ENCODE peak calls at places on chromosomes 2 and 18, in ten cellular contexts. Q is heart right ventricle, W is pancreas, U is psoas muscle, B is tibial artery, A is H9, H is testis, C is adipocyte, Z is gastrocnemius medialis, Y is right cardiac atrium. V is an unnamed sample. For H3K27me3 and H3K4me1, the result is how much of the 10 kb centered on the place peaks cover.

GRCh38 chr2:46377666-46378560 is 80.7 kb downstream of the EPAS1 start:
- DNase-seq in Q (no peak), W (no peak), U (no peak), B (no peak), A (peak), H (peak), C (no peak), Z (no peak), Y (no peak), V (no peak)

GRCh38 chr2:168495524-168495923 is 39.5 kb downstream of the CERS6 start:
- DNase-seq in Q (no peak), W (no peak), U (no peak), B (no peak), A (no peak), H (no peak), C (no peak), Z (no peak), Y (no peak), V (no peak)

GRCh38 chr2:171167352-171167997 is 6.8 kb upstream of the TLK1 start:
- DNase-seq in Q (no peak), W (no peak), U (no peak), B (no peak), A (no peak), H (no peak), C (no peak), Z (no peak), Y (no peak), V (no peak)

GRCh38 chr2:107681946-107682345 is 144.7 kb upstream of the RGPD4 start:
- DNase-seq in Q (no peak), W (no peak), U (peak), B (no peak), A (peak), H (no peak), C (no peak), Z (no peak), Y (no peak), V (no peak)

GRCh38 chr2:27771548-27772335 is at the start of gene MRPL33:
- DNase-seq in Q (peak), W (peak), U (peak), B (peak), A (peak), H (peak), C (peak), Z (peak), Y (peak), V (peak)

GRCh38 chr18:79454034-79454735 is 58.5 kb downstream of the NFATC1 start:
- DNase-seq in Q (peak), W (no peak), U (no peak), B (no peak), A (no peak), H (no peak), C (no peak), Z (no peak), Y (peak), V (no peak)

GRCh38 chr2:163173591-163173990 is 335.0 kb upstream of the KCNH7 start:
- DNase-seq in Q (no peak), W (no peak), U (no peak), B (no peak), A (no peak), H (no peak), C (no peak), Z (no peak), Y (no peak), V (no peak)

GRCh38 chr2:61543062-61543461 is 4.9 kb upstream of the XPO1 start:
- DNase-seq in Q (no peak), W (no peak), U (no peak), B (no peak), A (no peak), H (no peak), C (no peak), Z (no peak), Y (no peak), V (no peak)

GRCh38 chr2:62177392-62178026 is 18.4 kb upstream of the B3GNT2 start:
- DNase-seq in Q (no peak), W (no peak), U (no peak), B (no peak), A (no peak), H (no peak), C (no peak), Z (no peak), Y (no peak), V (no peak)

GRCh38 chr18:63057707-63058106 is 261.9 kb downstream of the BCL2 start:
- DNase-seq in Q (no peak), W (no peak), U (no peak), B (no peak), A (no peak), H (no peak), C (no peak), Z (no peak), Y (no peak), V (no peak)

GRCh38 chr2:223414646-223415045 is 187.5 kb downstream of the SCG2 start:
- DNase-seq in Q (peak), W (no peak), U (peak), B (peak), A (no peak), H (peak), C (peak), Z (no peak), Y (peak), V (no peak)

GRCh38 chr2:26268184-26268583 is 23.4 kb downstream of the HADHB start:
- DNase-seq in Q (no peak), W (no peak), U (no peak), B (no peak), A (no peak), H (no peak), C (peak), Z (no peak), Y (no peak), V (no peak)

GRCh38 chr2:74493546-74493945 is 5.9 kb downstream of the LBX2 start:
- DNase-seq in Q (no peak), W (no peak), U (no peak), B (no peak), A (no peak), H (no peak), C (no peak), Z (no peak), Y (no peak), V (no peak)

GRCh38 chr2:229270551-229271410 is at the start of gene PID1:
- DNase-seq in Q (peak), W (peak), U (peak), B (peak), A (peak), H (peak), C (peak), Z (no peak), Y (peak), V (no peak)

GRCh38 chr18:26574958-26575864 is 26.9 kb upstream of the KCTD1 start:
- DNase-seq in Q (peak), W (peak), U (peak), B (peak), A (peak), H (peak), C (peak), Z (peak), Y (peak), V (no peak)

GRCh38 chr2:7044253-7045250 is 127.3 kb downstream of the RNF144A start:
- DNase-seq in Q (peak), W (no peak), U (peak), B (peak), A (peak), H (peak), C (peak), Z (no peak), Y (peak), V (peak)

GRCh38 chr2:241935774-241936173 is 66.2 kb downstream of the RTP5 start:
- DNase-seq in Q (no peak), W (no peak), U (no peak), B (no peak), A (no peak), H (no peak), C (no peak), Z (no peak), Y (no peak), V (no peak)

GRCh38 chr2:46032996-46033395 is 264.2 kb upstream of the EPAS1 start:
- DNase-seq in Q (no peak), W (no peak), U (no peak), B (no peak), A (no peak), H (no peak), C (no peak), Z (no peak), Y (no peak), V (no peak)

GRCh38 chr2:175461839-175462238 is 280.3 kb upstream of the ATP5MC3 start:
- DNase-seq in Q (no peak), W (no peak), U (no peak), B (no peak), A (no peak), H (no peak), C (no peak), Z (no peak), Y (no peak), V (no peak)

GRCh38 chr2:215833531-215834162 is 179.7 kb downstream of the MREG start:
- DNase-seq in Q (no peak), W (no peak), U (no peak), B (no peak), A (no peak), H (no peak), C (peak), Z (no peak), Y (no peak), V (no peak)

GRCh38 chr2:235940330-235940729 is 227.9 kb downstream of the GBX2 start:
- DNase-seq in Q (peak), W (no peak), U (no peak), B (peak), A (no peak), H (no peak), C (peak), Z (no peak), Y (peak), V (no peak)

GRCh38 chr2:101988541-101988940 is 3.2 kb upstream of the IL1R2 start:
- DNase-seq in Q (no peak), W (no peak), U (no peak), B (no peak), A (no peak), H (no peak), C (no peak), Z (no peak), Y (no peak), V (no peak)
- H3K27me3 ChIP-seq in Q (under half), W (under half), U (under half), B (under half), A (under half), H (under half), C (under half), Z (under half), Y (under half), V (under half)

DNA sequence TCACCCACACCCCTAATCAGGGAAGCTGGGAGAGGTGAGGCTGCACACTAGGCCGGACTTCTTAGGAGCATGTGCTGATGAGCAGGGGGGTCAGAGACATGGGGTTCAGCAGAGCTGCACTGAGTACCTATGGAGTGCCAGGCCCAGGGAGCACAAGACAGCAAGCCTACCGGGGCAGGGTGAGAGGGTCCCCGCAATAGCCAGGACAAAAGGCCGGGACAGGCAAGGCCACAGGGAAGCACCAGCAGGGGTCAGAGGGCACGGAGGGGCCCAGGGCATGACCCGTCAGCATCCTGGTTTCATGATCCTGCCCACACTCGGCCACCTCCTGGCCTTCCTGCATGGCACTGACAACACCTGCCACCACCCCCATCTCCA is 73.5 kb downstream of the TNS1 start:
- DNase-seq in Q (no peak), W (no peak), U (no peak), B (no peak), A (no peak), H (no peak), C (no peak), Z (no peak), Y (peak), V (no peak)
- H3K4me1 ChIP-seq in Q (half or more), W (half or more), U (half or more), B (half or more), A (under half), H (half or more), C (half or more), Z (half or more), Y (half or more), V (under half)

DNA sequence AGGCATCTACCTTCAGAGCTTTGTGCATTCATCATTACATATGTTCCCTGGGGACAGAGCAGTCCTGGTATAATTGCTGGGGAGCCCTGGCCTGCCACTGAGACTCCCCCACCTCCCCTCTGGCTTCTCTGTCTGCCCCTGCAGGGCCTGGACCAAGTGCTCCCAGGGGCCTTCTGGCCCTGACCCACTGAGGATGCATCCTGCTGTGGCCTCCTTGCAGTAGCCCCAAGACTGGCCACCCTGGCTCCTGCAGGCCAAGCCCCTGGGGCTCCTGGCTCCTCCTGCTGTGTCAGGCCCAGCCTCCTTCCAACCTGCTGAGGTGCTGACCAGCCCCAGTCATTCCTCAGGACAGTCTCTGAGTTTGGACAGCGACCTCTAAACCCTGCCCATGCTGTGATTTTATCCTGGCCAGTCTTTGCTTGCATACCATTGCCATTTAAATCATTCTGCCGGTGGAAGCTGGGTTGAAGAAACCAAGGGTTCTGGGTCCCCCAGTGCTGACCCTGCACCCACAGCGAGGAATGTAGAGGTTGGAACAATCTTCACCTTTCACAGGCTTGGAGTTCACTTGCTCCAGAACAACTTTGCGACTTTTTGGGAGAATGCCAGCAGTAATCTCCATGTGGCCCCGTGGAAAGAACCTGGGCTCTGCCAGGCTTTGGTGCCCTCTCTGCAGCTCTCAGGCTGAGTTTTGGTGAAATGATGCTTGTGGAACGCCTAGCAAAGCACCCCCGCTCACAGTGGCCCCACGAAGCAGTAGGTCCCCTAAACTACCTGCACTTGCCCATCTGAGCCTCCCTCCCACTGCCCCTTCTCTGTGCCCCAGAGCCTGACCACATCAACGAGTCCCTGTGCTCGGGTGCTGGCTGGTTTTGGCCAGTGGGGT is 167.3 kb upstream of the GLI2 start:
- DNase-seq in Q (no peak), W (no peak), U (no peak), B (no peak), A (no peak), H (no peak), C (no peak), Z (no peak), Y (no peak), V (no peak)
- H3K27me3 ChIP-seq in Q (under half), W (under half), U (under half), B (under half), A (under half), H (under half), C (under half), Z (under half), Y (under half), V (under half)

GRCh38 chr18:36427369-36427768 is 129.9 kb downstream of the FHOD3 start:
- DNase-seq in Q (no peak), W (no peak), U (no peak), B (no peak), A (no peak), H (no peak), C (no peak), Z (no peak), Y (no peak), V (no peak)

GRCh38 chr18:36428431-36429029 is 131.0 kb downstream of the FHOD3 start:
- DNase-seq in Q (no peak), W (no peak), U (no peak), B (no peak), A (no peak), H (no peak), C (no peak), Z (no peak), Y (no peak), V (no peak)

GRCh38 chr18:36432880-36433279 is 135.4 kb downstream of the FHOD3 start:
- DNase-seq in Q (no peak), W (no peak), U (no peak), B (no peak), A (no peak), H (no peak), C (no peak), Z (no peak), Y (no peak), V (no peak)

GRCh38 chr18:36424741-36425142 is 127.2 kb downstream of the FHOD3 start:
- DNase-seq in Q (no peak), W (no peak), U (no peak), B (no peak), A (no peak), H (no peak), C (no peak), Z (no peak), Y (no peak), V (no peak)

GRCh38 chr18:36427831-36428230 is 130.3 kb downstream of the FHOD3 start:
- DNase-seq in Q (no peak), W (no peak), U (no peak), B (no peak), A (no peak), H (no peak), C (no peak), Z (no peak), Y (no peak), V (no peak)
- H3K4me1 ChIP-seq in Q (under half), W (under half), U (under half), B (under half), A (under half), H (under half), C (under half), Z (under half), Y (under half), V (under half)

GRCh38 chr2:109500910-109501309 is 112.9 kb downstream of the SEPTIN10 start:
- DNase-seq in Q (no peak), W (no peak), U (no peak), B (no peak), A (no peak), H (no peak), C (no peak), Z (no peak), Y (no peak), V (no peak)

GRCh38 chr2:109497911-109498870 is 115.6 kb downstream of the SEPTIN10 start:
- DNase-seq in Q (peak), W (no peak), U (no peak), B (no peak), A (no peak), H (no peak), C (no peak), Z (no peak), Y (peak), V (no peak)

GRCh38 chr2:109497447-109497846 is 116.3 kb downstream of the SEPTIN10 start:
- DNase-seq in Q (no peak), W (no peak), U (peak), B (no peak), A (no peak), H (no peak), C (peak), Z (peak), Y (no peak), V (no peak)

GRCh38 chr2:109499549-109499948 is 114.2 kb downstream of the SEPTIN10 start:
- DNase-seq in Q (no peak), W (no peak), U (no peak), B (no peak), A (no peak), H (no peak), C (no peak), Z (no peak), Y (no peak), V (no peak)

DNA sequence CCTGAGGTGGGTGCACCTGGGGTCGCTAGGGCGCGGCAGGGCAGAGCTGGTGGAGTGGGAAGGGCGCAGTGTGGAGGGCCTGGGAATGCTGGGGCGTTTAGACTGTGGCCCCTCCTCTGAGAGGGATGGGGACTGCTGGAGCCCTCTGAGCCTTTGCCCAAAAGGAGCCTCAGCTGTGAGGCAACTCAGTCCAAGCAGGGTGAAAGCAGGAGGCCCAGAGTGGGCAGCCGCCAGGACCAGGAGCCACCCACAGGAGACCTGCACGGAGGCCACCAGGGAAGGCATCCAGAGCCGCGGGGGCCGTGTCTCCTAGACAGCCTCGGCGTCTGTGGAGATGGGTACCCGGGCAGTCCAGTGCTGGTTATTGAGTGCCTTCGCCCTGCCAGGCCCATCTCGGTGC is 114.9 kb downstream of the SEPTIN10 start:
- DNase-seq in Q (no peak), W (no peak), U (no peak), B (no peak), A (no peak), H (no peak), C (no peak), Z (no peak), Y (no peak), V (no peak)
- H3K27me3 ChIP-seq in Q (under half), W (under half), U (under half), B (under half), A (under half), H (under half), C (under half), Z (under half), Y (under half), V (under half)

GRCh38 chr18:35463050-35463449 is 34.7 kb downstream of the INO80C start:
- DNase-seq in Q (no peak), W (no peak), U (no peak), B (no peak), A (no peak), H (no peak), C (no peak), Z (no peak), Y (peak), V (no peak)

GRCh38 chr18:35458271-35458670 is 39.5 kb downstream of the INO80C start:
- DNase-seq in Q (no peak), W (no peak), U (no peak), B (no peak), A (no peak), H (no peak), C (no peak), Z (no peak), Y (no peak), V (no peak)

GRCh38 chr18:35458677-35459441 is 38.9 kb downstream of the INO80C start:
- DNase-seq in Q (peak), W (no peak), U (peak), B (no peak), A (peak), H (peak), C (peak), Z (no peak), Y (peak), V (peak)

GRCh38 chr18:35459997-35460396 is 37.8 kb downstream of the INO80C start:
- DNase-seq in Q (no peak), W (no peak), U (no peak), B (no peak), A (no peak), H (no peak), C (no peak), Z (no peak), Y (no peak), V (no peak)

DNA sequence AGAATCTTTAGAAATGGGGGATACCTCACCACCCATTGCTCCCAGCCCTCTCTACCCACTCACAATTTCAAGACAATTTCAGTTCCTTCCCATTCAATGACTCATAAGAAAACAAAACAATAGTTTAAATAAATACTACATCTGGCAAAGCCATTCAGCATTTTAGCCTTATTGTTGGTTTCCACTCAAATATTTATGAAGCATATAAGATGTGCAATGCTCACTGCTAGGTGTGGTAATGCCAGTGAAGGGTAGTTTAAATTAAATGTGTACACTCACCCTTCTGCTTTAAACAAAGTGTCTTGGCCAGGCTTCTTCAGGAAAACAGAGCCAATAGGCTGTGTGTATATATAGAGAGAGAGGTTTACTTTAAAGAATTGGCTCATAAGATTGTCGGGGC is 37.0 kb downstream of the INO80C start:
- DNase-seq in Q (no peak), W (no peak), U (no peak), B (no peak), A (no peak), H (no peak), C (peak), Z (no peak), Y (no peak), V (no peak)
- H3K4me1 ChIP-seq in Q (half or more), W (under half), U (under half), B (half or more), A (under half), H (under half), C (under half), Z (under half), Y (under half), V (under half)

GRCh38 chr2:102621630-102622029 is 2.3 kb downstream of the SLC9A2 start:
- DNase-seq in Q (no peak), W (no peak), U (no peak), B (no peak), A (no peak), H (no peak), C (no peak), Z (no peak), Y (no peak), V (no peak)
- H3K27me3 ChIP-seq in Q (half or more), W (under half), U (under half), B (under half), A (under half), H (under half), C (under half), Z (under half), Y (under half), V (under half)

GRCh38 chr2:8346706-8347430 is 335.0 kb upstream of the ID2 start:
- DNase-seq in Q (no peak), W (no peak), U (no peak), B (no peak), A (no peak), H (no peak), C (no peak), Z (no peak), Y (no peak), V (no peak)
- H3K4me1 ChIP-seq in Q (under half), W (under half), U (under half), B (under half), A (under half), H (under half), C (under half), Z (under half), Y (under half), V (under half)

GRCh38 chr18:47226660-47227059 is 24.8 kb downstream of the SKOR2 start:
- DNase-seq in Q (no peak), W (no peak), U (no peak), B (no peak), A (no peak), H (no peak), C (no peak), Z (no peak), Y (no peak), V (no peak)
- H3K27me3 ChIP-seq in Q (half or more), W (under half), U (half or more), B (under half), A (under half), H (under half), C (half or more), Z (under half), Y (under half), V (under half)